ENCODE peak calls at places on chromosomes 6 and 20, in ten cellular contexts. F is AG09309, G is T-helper 9 cell, J is HEK293T, U is GM23248, N is left ventricle myocardium inferior, H is KG1, B is AG10803, Q is amniotic epithelial cell, X is GM04504. R is an unnamed sample.

GRCh38 chr6:132190815-132191175 is 210.5 kb downstream of the MOXD1 start:
- DNase-seq in F (peak; percentile 55), G (no peak), J (no peak), U (peak; percentile 85), N (no peak), H (no peak), B (peak; percentile 88), Q (peak; percentile 67), X (peak; percentile 69), R (no peak)

GRCh38 chr20:33732166-33732970 is 572 bp downstream of the ZNF341 start:
- DNase-seq in F (no peak), G (no peak), J (peak; percentile 83), U (peak; percentile 84), N (peak; percentile 89), H (peak; percentile 93), B (peak; percentile 85), Q (peak; percentile 72), X (no peak), R (peak; percentile 90)

GRCh38 chr20:53244711-53245110 is 272.6 kb downstream of the TSHZ2 start:
- DNase-seq in F (no peak), G (no peak), J (no peak), U (peak; percentile 28), N (no peak), H (no peak), B (no peak), Q (peak; percentile 10), X (no peak), R (no peak)

GRCh38 chr6:54194067-54194466 is 82.8 kb downstream of the MLIP start:
- DNase-seq in F (peak; percentile 18), G (no peak), J (no peak), U (peak; percentile 74), N (no peak), H (no peak), B (peak; percentile 41), Q (peak; percentile 69), X (peak; percentile 15), R (no peak)

GRCh38 chr6:169893624-169894023 is 142.2 kb downstream of the ERMARD start:
- DNase-seq in F (no peak), G (no peak), J (no peak), U (no peak), N (no peak), H (no peak), B (no peak), Q (no peak), X (no peak), R (no peak)

GRCh38 chr6:141252828-141253608 is 879.7 kb upstream of the GJE1 start:
- DNase-seq in F (no peak), G (no peak), J (no peak), U (peak; percentile 25), N (no peak), H (no peak), B (peak; percentile 58), Q (peak; percentile 11), X (peak; percentile 33), R (no peak)

GRCh38 chr20:51945177-51945576 is 142.9 kb upstream of the SALL4 start:
- DNase-seq in F (no peak), G (no peak), J (no peak), U (no peak), N (no peak), H (no peak), B (no peak), Q (no peak), X (no peak), R (no peak)

GRCh38 chr6:112130878-112131277 is 43.5 kb downstream of the FAM229B start:
- DNase-seq in F (no peak), G (no peak), J (no peak), U (no peak), N (no peak), H (no peak), B (no peak), Q (no peak), X (no peak), R (no peak)

GRCh38 chr6:40807484-40807883 is 220.3 kb upstream of the LRFN2 start:
- DNase-seq in F (no peak), G (no peak), J (no peak), U (peak; percentile 65), N (no peak), H (no peak), B (peak; percentile 39), Q (no peak), X (no peak), R (no peak)

GRCh38 chr6:115545410-115545986 is 515.2 kb downstream of the FRK start:
- DNase-seq in F (no peak), G (no peak), J (peak; percentile 26), U (no peak), N (no peak), H (no peak), B (no peak), Q (no peak), X (no peak), R (no peak)

GRCh38 chr6:25875563-25875905 is 1.5 kb upstream of the SLC17A3 start:
- DNase-seq in F (no peak), G (no peak), J (no peak), U (no peak), N (no peak), H (no peak), B (no peak), Q (no peak), X (no peak), R (no peak)

R was measured in caudate nucleus.